ENCODE peak calls at places on chromosome 9, in six cellular contexts. Q, C, Y, T, F and D are unnamed samples.

GRCh38 chr9:121750715-121751623 is 99.5 kb downstream of the DAB2IP start:
- DNase-seq in F (no peak), C (no peak), T (no peak), Y (no peak), Q (no peak), D (no peak)

GRCh38 chr9:34197756-34198711 is 19.2 kb downstream of the UBAP1 start:
- DNase-seq in Y (no peak), C (no peak), F (peak), T (peak), Q (no peak), D (no peak)

GRCh38 chr9:88179080-88179521 is 40.8 kb upstream of the SPATA31C2 start:
- DNase-seq in Q (no peak), F (no peak), C (no peak), Y (no peak), T (no peak), D (no peak)

GRCh38 chr9:82124090-82124489 is 135.5 kb downstream of the SPATA31D1 start:
- DNase-seq in C (no peak), T (no peak), F (no peak), Y (no peak), Q (no peak), D (no peak)

GRCh38 chr9:96236854-96237545 is 65.0 kb downstream of the HSD17B3 start:
- DNase-seq in C (no peak), Y (no peak), T (no peak), F (no peak), Q (no peak), D (no peak)

GRCh38 chr9:22079873-22080341 is 70.8 kb upstream of the CDKN2B start:
- DNase-seq in Y (peak), F (no peak), C (no peak), T (no peak), Q (peak), D (no peak)

GRCh38 chr9:97474373-97474925 is 27.0 kb upstream of the TMOD1 start:
- DNase-seq in Y (peak), C (no peak), F (no peak), T (no peak), Q (no peak), D (no peak)

GRCh38 chr9:79572032-79572890 is 496 bp downstream of the TLE4 start:
- DNase-seq in Q (no peak), T (no peak), Y (peak), C (peak), F (peak), D (peak)

GRCh38 chr9:120043448-120043847 is 536.5 kb downstream of the CDK5RAP2 start:
- DNase-seq in C (no peak), T (no peak), Q (no peak), Y (no peak), F (no peak), D (no peak)

GRCh38 chr9:110257097-110257955 is 1.0 kb upstream of the TXN start:
- DNase-seq in T (no peak), C (no peak), Y (no peak), Q (peak), F (peak), D (peak)

GRCh38 chr9:98427491-98427890 is 172.0 kb upstream of the TBC1D2 start:
- DNase-seq in F (no peak), Q (no peak), T (no peak), C (no peak), Y (no peak), D (no peak)

GRCh38 chr9:19992556-19992955 is 203.7 kb upstream of the SLC24A2 start:
- DNase-seq in T (no peak), Y (peak), F (no peak), C (no peak), Q (no peak), D (no peak)

GRCh38 chr9:85368781-85369180 is 373.0 kb downstream of the AGTPBP1 start:
- DNase-seq in F (no peak), T (no peak), C (no peak), Y (no peak), Q (no peak), D (no peak)

GRCh38 chr9:109817846-109818472 is 38.0 kb downstream of the PALM2AKAP2 start:
- DNase-seq in Q (peak), C (no peak), T (peak), Y (peak), F (peak), D (peak)

GRCh38 chr9:32844259-32844658 is 60.9 kb downstream of the TMEM215 start:
- DNase-seq in T (no peak), Y (no peak), F (no peak), C (no peak), Q (no peak), D (no peak)

GRCh38 chr9:27108981-27109541 is at the start of gene TEK:
- DNase-seq in F (peak), Y (peak), C (no peak), T (no peak), Q (no peak), D (no peak)

GRCh38 chr9:35798658-35799366 is 7.4 kb downstream of the NPR2 start:
- DNase-seq in T (no peak), Q (no peak), Y (peak), F (no peak), C (no peak), D (no peak)

GRCh38 chr9:126474786-126475485 is 138.8 kb upstream of the LMX1B start:
- DNase-seq in Q (no peak), F (no peak), T (no peak), C (no peak), Y (peak), D (no peak)

GRCh38 chr9:94199776-94200175 is 59.3 kb upstream of the ZNF169 start:
- DNase-seq in C (no peak), Q (no peak), T (no peak), Y (no peak), F (no peak), D (no peak)

GRCh38 chr9:94931725-94932124 is 205.2 kb downstream of the AOPEP start:
- DNase-seq in Q (no peak), C (no peak), F (no peak), T (no peak), Y (no peak), D (no peak)

GRCh38 chr9:27925815-27926214 is 352.5 kb upstream of the C9orf72 start:
- DNase-seq in Q (no peak), T (no peak), C (no peak), F (no peak), Y (no peak), D (peak)

GRCh38 chr9:117153021-117153420 is 261.8 kb downstream of the ASTN2 start:
- DNase-seq in Q (no peak), C (no peak), T (no peak), F (no peak), Y (no peak), D (no peak)

GRCh38 chr9:34457266-34458012 is 931 bp downstream of the FAM219A start:
- DNase-seq in F (peak), C (no peak), Y (peak), Q (peak), T (no peak), D (peak)

GRCh38 chr9:136248951-136249880 is 3.6 kb upstream of the QSOX2 start:
- DNase-seq in C (no peak), Y (no peak), F (no peak), Q (no peak), T (no peak), D (no peak)

GRCh38 chr9:108477538-108478006 is 378.2 kb downstream of the ACTL7B start:
- DNase-seq in Q (no peak), C (no peak), Y (peak), T (no peak), F (no peak), D (no peak)

GRCh38 chr9:8907863-8908262 is 1108.3 kb upstream of the DMAC1 start:
- DNase-seq in Y (no peak), Q (no peak), F (no peak), C (no peak), T (no peak), D (peak)